ENCODE peak calls at places on chromosome 6, in ten cellular contexts. One of them, this sample, is unnamed. For H3K36me3 and H3K27me3, the result is how much of the 10 kb centered on the place peaks cover.

GRCh38 chr6:152154559-152155356 is 347.3 kb downstream of the ESR1 start:
- DNase-seq in RWPE2: no peak
- DNase-seq in GM23248: peak
- DNase-seq in left ventricle myocardium inferior: no peak
- DNase-seq in neuronal stem cell: no peak
- DNase-seq in CD8-positive, alpha-beta memory T cell: no peak
- DNase-seq in adrenal gland: no peak
- DNase-seq in fibroblast of lung: no peak
- DNase-seq in aorta: no peak
- DNase-seq in cardiac muscle cell: no peak
- DNase-seq in this sample: no peak

GRCh38 chr6:4905858-4906257 is 98.0 kb downstream of the RPP40 start:
- DNase-seq in cardiac muscle cell: no peak
- DNase-seq in adrenal gland: no peak
- DNase-seq in left ventricle myocardium inferior: no peak
- DNase-seq in GM23248: no peak
- DNase-seq in aorta: no peak
- DNase-seq in fibroblast of lung: no peak
- DNase-seq in CD8-positive, alpha-beta memory T cell: no peak
- DNase-seq in neuronal stem cell: no peak
- DNase-seq in RWPE2: no peak
- DNase-seq in this sample: no peak

GRCh38 chr6:50030777-50031562 is 9.2 kb upstream of the DEFB110 start:
- DNase-seq in cardiac muscle cell: no peak
- DNase-seq in GM23248: peak
- DNase-seq in aorta: no peak
- DNase-seq in adrenal gland: no peak
- DNase-seq in CD8-positive, alpha-beta memory T cell: no peak
- DNase-seq in left ventricle myocardium inferior: no peak
- DNase-seq in fibroblast of lung: no peak
- DNase-seq in neuronal stem cell: peak
- DNase-seq in RWPE2: no peak
- DNase-seq in this sample: no peak

GRCh38 chr6:155693573-155694428 is 238.2 kb upstream of the NOX3 start:
- DNase-seq in cardiac muscle cell: no peak
- DNase-seq in left ventricle myocardium inferior: no peak
- DNase-seq in CD8-positive, alpha-beta memory T cell: no peak
- DNase-seq in fibroblast of lung: no peak
- DNase-seq in neuronal stem cell: no peak
- DNase-seq in adrenal gland: no peak
- DNase-seq in RWPE2: no peak
- DNase-seq in GM23248: no peak
- DNase-seq in aorta: no peak
- DNase-seq in this sample: no peak

GRCh38 chr6:170279977-170280688 is 10.7 kb downstream of the DLL1 start:
- DNase-seq in aorta: no peak
- DNase-seq in CD8-positive, alpha-beta memory T cell: peak
- DNase-seq in GM23248: peak
- DNase-seq in fibroblast of lung: no peak
- DNase-seq in RWPE2: peak
- DNase-seq in left ventricle myocardium inferior: peak
- DNase-seq in neuronal stem cell: no peak
- DNase-seq in cardiac muscle cell: peak
- DNase-seq in adrenal gland: peak
- DNase-seq in this sample: peak

GRCh38 chr6:3263091-3263490 is 4.3 kb downstream of the PSMG4 start:
- DNase-seq in aorta: no peak
- DNase-seq in cardiac muscle cell: no peak
- DNase-seq in fibroblast of lung: no peak
- DNase-seq in adrenal gland: no peak
- DNase-seq in CD8-positive, alpha-beta memory T cell: no peak
- DNase-seq in left ventricle myocardium inferior: no peak
- DNase-seq in neuronal stem cell: no peak
- DNase-seq in RWPE2: no peak
- DNase-seq in GM23248: no peak
- DNase-seq in this sample: no peak

GRCh38 chr6:39204646-39205244 is 24.5 kb downstream of the KCNK5 start:
- DNase-seq in adrenal gland: no peak
- DNase-seq in aorta: no peak
- DNase-seq in neuronal stem cell: peak
- DNase-seq in GM23248: no peak
- DNase-seq in CD8-positive, alpha-beta memory T cell: no peak
- DNase-seq in fibroblast of lung: no peak
- DNase-seq in cardiac muscle cell: no peak
- DNase-seq in left ventricle myocardium inferior: no peak
- DNase-seq in RWPE2: no peak
- DNase-seq in this sample: no peak

GRCh38 chr6:155314773-155315515 is 660 bp upstream of the TFB1M start:
- DNase-seq in RWPE2: peak
- DNase-seq in CD8-positive, alpha-beta memory T cell: peak
- DNase-seq in cardiac muscle cell: peak
- DNase-seq in fibroblast of lung: peak
- DNase-seq in neuronal stem cell: no peak
- DNase-seq in adrenal gland: peak
- DNase-seq in aorta: peak
- DNase-seq in GM23248: peak
- DNase-seq in left ventricle myocardium inferior: peak
- DNase-seq in this sample: peak

GRCh38 chr6:52410979-52411378 is 9.2 kb upstream of the EFHC1 start:
- DNase-seq in neuronal stem cell: no peak
- DNase-seq in CD8-positive, alpha-beta memory T cell: no peak
- DNase-seq in GM23248: no peak
- DNase-seq in adrenal gland: no peak
- DNase-seq in RWPE2: no peak
- DNase-seq in left ventricle myocardium inferior: no peak
- DNase-seq in aorta: no peak
- DNase-seq in fibroblast of lung: no peak
- DNase-seq in cardiac muscle cell: no peak
- DNase-seq in this sample: peak

GRCh38 chr6:330948-331347 is 38.7 kb downstream of the DUSP22 start:
- DNase-seq in left ventricle myocardium inferior: no peak
- DNase-seq in CD8-positive, alpha-beta memory T cell: no peak
- DNase-seq in neuronal stem cell: no peak
- DNase-seq in aorta: no peak
- DNase-seq in fibroblast of lung: no peak
- DNase-seq in adrenal gland: no peak
- DNase-seq in GM23248: no peak
- DNase-seq in cardiac muscle cell: no peak
- DNase-seq in RWPE2: peak
- DNase-seq in this sample: no peak

GRCh38 chr6:69784595-69785377 is 12.0 kb downstream of the LMBRD1 start:
- DNase-seq in fibroblast of lung: no peak
- DNase-seq in cardiac muscle cell: no peak
- DNase-seq in GM23248: no peak
- DNase-seq in adrenal gland: no peak
- DNase-seq in aorta: no peak
- DNase-seq in CD8-positive, alpha-beta memory T cell: no peak
- DNase-seq in neuronal stem cell: no peak
- DNase-seq in left ventricle myocardium inferior: no peak
- DNase-seq in RWPE2: no peak
- DNase-seq in this sample: no peak

GRCh38 chr6:77123527-77123926 is 339.8 kb downstream of the HTR1B start:
- DNase-seq in RWPE2: no peak
- DNase-seq in cardiac muscle cell: no peak
- DNase-seq in aorta: no peak
- DNase-seq in left ventricle myocardium inferior: no peak
- DNase-seq in neuronal stem cell: no peak
- DNase-seq in GM23248: no peak
- DNase-seq in adrenal gland: no peak
- DNase-seq in CD8-positive, alpha-beta memory T cell: no peak
- DNase-seq in fibroblast of lung: no peak
- DNase-seq in this sample: no peak

GRCh38 chr6:17305219-17306001 is 24.2 kb downstream of the RBM24 start:
- DNase-seq in aorta: no peak
- DNase-seq in cardiac muscle cell: peak
- DNase-seq in GM23248: peak
- DNase-seq in left ventricle myocardium inferior: no peak
- DNase-seq in neuronal stem cell: no peak
- DNase-seq in adrenal gland: no peak
- DNase-seq in fibroblast of lung: peak
- DNase-seq in RWPE2: no peak
- DNase-seq in CD8-positive, alpha-beta memory T cell: no peak
- DNase-seq in this sample: peak
- H3K4me3 ChIP-seq in aorta: no peak
- H3K4me3 ChIP-seq in cardiac muscle cell: no peak
- H3K4me3 ChIP-seq in GM23248: no peak
- H3K4me3 ChIP-seq in left ventricle myocardium inferior: no peak
- H3K4me3 ChIP-seq in neuronal stem cell: no peak
- H3K4me3 ChIP-seq in adrenal gland: no peak
- H3K4me3 ChIP-seq in fibroblast of lung: no peak
- H3K4me3 ChIP-seq in RWPE2: no peak
- H3K4me3 ChIP-seq in CD8-positive, alpha-beta memory T cell: no peak
- H3K4me3 ChIP-seq in this sample: no peak

GRCh38 chr6:6227896-6228295 is 92.6 kb downstream of the F13A1 start:
- DNase-seq in RWPE2: no peak
- DNase-seq in CD8-positive, alpha-beta memory T cell: no peak
- DNase-seq in GM23248: no peak
- DNase-seq in aorta: no peak
- DNase-seq in cardiac muscle cell: no peak
- DNase-seq in left ventricle myocardium inferior: no peak
- DNase-seq in adrenal gland: no peak
- DNase-seq in fibroblast of lung: no peak
- DNase-seq in neuronal stem cell: no peak
- DNase-seq in this sample: no peak
- H3K36me3 ChIP-seq in RWPE2: under half
- H3K36me3 ChIP-seq in CD8-positive, alpha-beta memory T cell: under half
- H3K36me3 ChIP-seq in GM23248: under half
- H3K36me3 ChIP-seq in aorta: under half
- H3K36me3 ChIP-seq in cardiac muscle cell: under half
- H3K36me3 ChIP-seq in left ventricle myocardium inferior: under half
- H3K36me3 ChIP-seq in adrenal gland: under half
- H3K36me3 ChIP-seq in fibroblast of lung: under half
- H3K36me3 ChIP-seq in neuronal stem cell: under half
- H3K36me3 ChIP-seq in this sample: under half

GRCh38 chr6:150598858-150599198 is 857 bp upstream of the PLEKHG1 start:
- DNase-seq in GM23248: no peak
- DNase-seq in aorta: no peak
- DNase-seq in left ventricle myocardium inferior: no peak
- DNase-seq in cardiac muscle cell: no peak
- DNase-seq in adrenal gland: no peak
- DNase-seq in neuronal stem cell: no peak
- DNase-seq in RWPE2: no peak
- DNase-seq in fibroblast of lung: no peak
- DNase-seq in CD8-positive, alpha-beta memory T cell: no peak
- DNase-seq in this sample: no peak
- H3K27me3 ChIP-seq in GM23248: half or more
- H3K27me3 ChIP-seq in aorta: under half
- H3K27me3 ChIP-seq in left ventricle myocardium inferior: under half
- H3K27me3 ChIP-seq in cardiac muscle cell: half or more
- H3K27me3 ChIP-seq in adrenal gland: under half
- H3K27me3 ChIP-seq in neuronal stem cell: under half
- H3K27me3 ChIP-seq in RWPE2: under half
- H3K27me3 ChIP-seq in fibroblast of lung: under half
- H3K27me3 ChIP-seq in CD8-positive, alpha-beta memory T cell: under half
- H3K27me3 ChIP-seq in this sample: under half

GRCh38 chr6:43699564-43700186 is 12.1 kb upstream of the MRPS18A start:
- DNase-seq in cardiac muscle cell: peak
- DNase-seq in aorta: no peak
- DNase-seq in GM23248: peak
- DNase-seq in fibroblast of lung: peak
- DNase-seq in left ventricle myocardium inferior: no peak
- DNase-seq in RWPE2: no peak
- DNase-seq in adrenal gland: no peak
- DNase-seq in CD8-positive, alpha-beta memory T cell: no peak
- DNase-seq in neuronal stem cell: no peak
- DNase-seq in this sample: peak

GRCh38 chr6:43703512-43704429 is 16.2 kb upstream of the MRPS18A start:
- DNase-seq in CD8-positive, alpha-beta memory T cell: no peak
- DNase-seq in aorta: peak
- DNase-seq in GM23248: no peak
- DNase-seq in fibroblast of lung: no peak
- DNase-seq in left ventricle myocardium inferior: no peak
- DNase-seq in RWPE2: no peak
- DNase-seq in adrenal gland: no peak
- DNase-seq in neuronal stem cell: no peak
- DNase-seq in cardiac muscle cell: no peak
- DNase-seq in this sample: no peak

GRCh38 chr6:43702522-43703440 is 15.2 kb upstream of the MRPS18A start:
- DNase-seq in CD8-positive, alpha-beta memory T cell: no peak
- DNase-seq in adrenal gland: peak
- DNase-seq in cardiac muscle cell: peak
- DNase-seq in left ventricle myocardium inferior: peak
- DNase-seq in GM23248: peak
- DNase-seq in fibroblast of lung: peak
- DNase-seq in RWPE2: peak
- DNase-seq in neuronal stem cell: peak
- DNase-seq in aorta: peak
- DNase-seq in this sample: peak

GRCh38 chr6:43698584-43699349 is 11.2 kb upstream of the MRPS18A start:
- DNase-seq in aorta: no peak
- DNase-seq in GM23248: peak
- DNase-seq in left ventricle myocardium inferior: peak
- DNase-seq in adrenal gland: peak
- DNase-seq in fibroblast of lung: no peak
- DNase-seq in RWPE2: no peak
- DNase-seq in CD8-positive, alpha-beta memory T cell: no peak
- DNase-seq in neuronal stem cell: no peak
- DNase-seq in cardiac muscle cell: peak
- DNase-seq in this sample: no peak

GRCh38 chr6:43702147-43702521 is 14.5 kb upstream of the MRPS18A start:
- DNase-seq in CD8-positive, alpha-beta memory T cell: no peak
- DNase-seq in fibroblast of lung: no peak
- DNase-seq in cardiac muscle cell: no peak
- DNase-seq in left ventricle myocardium inferior: no peak
- DNase-seq in GM23248: no peak
- DNase-seq in RWPE2: no peak
- DNase-seq in neuronal stem cell: no peak
- DNase-seq in aorta: no peak
- DNase-seq in adrenal gland: no peak
- DNase-seq in this sample: no peak
- H3K4me3 ChIP-seq in CD8-positive, alpha-beta memory T cell: no peak
- H3K4me3 ChIP-seq in fibroblast of lung: no peak
- H3K4me3 ChIP-seq in cardiac muscle cell: no peak
- H3K4me3 ChIP-seq in left ventricle myocardium inferior: peak
- H3K4me3 ChIP-seq in GM23248: peak
- H3K4me3 ChIP-seq in RWPE2: no peak
- H3K4me3 ChIP-seq in neuronal stem cell: peak
- H3K4me3 ChIP-seq in aorta: no peak
- H3K4me3 ChIP-seq in adrenal gland: no peak
- H3K4me3 ChIP-seq in this sample: peak